ENCODE peak calls at places on chromosomes 1 and 21, in six cellular contexts. One of them, this sample, is unnamed.

GRCh38 chr1:22297999-22298398 is 153.7 kb upstream of the ZBTB40 start:
- DNase-seq in mucosa of descending colon: no peak
- DNase-seq in H1: no peak
- DNase-seq in fibroblast of the aortic adventitia: no peak
- DNase-seq in adrenal gland: no peak
- DNase-seq in stomach: no peak
- DNase-seq in this sample: no peak

GRCh38 chr1:102435483-102435882 is 438.8 kb upstream of the OLFM3 start:
- DNase-seq in mucosa of descending colon: no peak
- DNase-seq in H1: no peak
- DNase-seq in fibroblast of the aortic adventitia: no peak
- DNase-seq in adrenal gland: no peak
- DNase-seq in stomach: no peak
- DNase-seq in this sample: no peak

GRCh38 chr1:182146286-182146685 is 84.8 kb upstream of the ZNF648 start:
- DNase-seq in mucosa of descending colon: peak
- DNase-seq in H1: no peak
- DNase-seq in fibroblast of the aortic adventitia: no peak
- DNase-seq in adrenal gland: no peak
- DNase-seq in stomach: peak
- DNase-seq in this sample: no peak

GRCh38 chr1:28926629-28927441 is 12.5 kb downstream of the EPB41 start:
- DNase-seq in mucosa of descending colon: no peak
- DNase-seq in H1: no peak
- DNase-seq in fibroblast of the aortic adventitia: peak
- DNase-seq in adrenal gland: no peak
- DNase-seq in stomach: no peak
- DNase-seq in this sample: no peak

GRCh38 chr21:42263591-42264131 is 44.7 kb downstream of the ABCG1 start:
- DNase-seq in mucosa of descending colon: peak
- DNase-seq in H1: no peak
- DNase-seq in fibroblast of the aortic adventitia: peak
- DNase-seq in adrenal gland: peak
- DNase-seq in stomach: no peak
- DNase-seq in this sample: no peak

GRCh38 chr1:53327183-53327941 is 508 bp downstream of the LRP8 start:
- DNase-seq in mucosa of descending colon: peak
- DNase-seq in H1: no peak
- DNase-seq in fibroblast of the aortic adventitia: peak
- DNase-seq in adrenal gland: peak
- DNase-seq in stomach: no peak
- DNase-seq in this sample: no peak

GRCh38 chr1:154990276-154990675 is 3.1 kb upstream of the LENEP start:
- DNase-seq in mucosa of descending colon: peak
- DNase-seq in H1: no peak
- DNase-seq in fibroblast of the aortic adventitia: no peak
- DNase-seq in adrenal gland: no peak
- DNase-seq in stomach: no peak
- DNase-seq in this sample: no peak

GRCh38 chr1:203306970-203307541 is 1.7 kb downstream of the BTG2 start:
- DNase-seq in mucosa of descending colon: peak
- DNase-seq in H1: no peak
- DNase-seq in fibroblast of the aortic adventitia: peak
- DNase-seq in adrenal gland: no peak
- DNase-seq in stomach: peak
- DNase-seq in this sample: no peak

GRCh38 chr1:95953668-95954067 is 719.7 kb downstream of the RWDD3 start:
- DNase-seq in mucosa of descending colon: no peak
- DNase-seq in H1: no peak
- DNase-seq in fibroblast of the aortic adventitia: no peak
- DNase-seq in adrenal gland: no peak
- DNase-seq in stomach: no peak
- DNase-seq in this sample: no peak

GRCh38 chr1:95951291-95951690 is 717.3 kb downstream of the RWDD3 start:
- DNase-seq in mucosa of descending colon: no peak
- DNase-seq in H1: no peak
- DNase-seq in fibroblast of the aortic adventitia: no peak
- DNase-seq in adrenal gland: no peak
- DNase-seq in stomach: no peak
- DNase-seq in this sample: no peak

GRCh38 chr1:95956215-95956614 is 722.2 kb downstream of the RWDD3 start:
- DNase-seq in mucosa of descending colon: no peak
- DNase-seq in H1: no peak
- DNase-seq in fibroblast of the aortic adventitia: no peak
- DNase-seq in adrenal gland: no peak
- DNase-seq in stomach: no peak
- DNase-seq in this sample: no peak

GRCh38 chr1:95957748-95958147 is 723.7 kb downstream of the RWDD3 start:
- DNase-seq in mucosa of descending colon: no peak
- DNase-seq in H1: no peak
- DNase-seq in fibroblast of the aortic adventitia: peak
- DNase-seq in adrenal gland: no peak
- DNase-seq in stomach: no peak
- DNase-seq in this sample: no peak

GRCh38 chr1:95953005-95953404 is 719.0 kb downstream of the RWDD3 start:
- DNase-seq in mucosa of descending colon: no peak
- DNase-seq in H1: peak
- DNase-seq in fibroblast of the aortic adventitia: peak
- DNase-seq in adrenal gland: no peak
- DNase-seq in stomach: no peak
- DNase-seq in this sample: no peak
- TF ChIP-seq CTCF in mucosa of descending colon: no peak
- TF ChIP-seq CTCF in H1: no peak
- TF ChIP-seq CTCF in fibroblast of the aortic adventitia: peak
- TF ChIP-seq CTCF in adrenal gland: no peak
- TF ChIP-seq CTCF in stomach: no peak
- TF ChIP-seq CTCF in this sample: no peak

GRCh38 chr1:204511366-204511765 is 4.8 kb upstream of the MDM4 start:
- DNase-seq in mucosa of descending colon: no peak
- DNase-seq in H1: no peak
- DNase-seq in fibroblast of the aortic adventitia: no peak
- DNase-seq in adrenal gland: no peak
- DNase-seq in stomach: no peak
- DNase-seq in this sample: no peak

GRCh38 chr1:204514841-204515240 is 1.4 kb upstream of the MDM4 start:
- DNase-seq in mucosa of descending colon: no peak
- DNase-seq in H1: no peak
- DNase-seq in fibroblast of the aortic adventitia: no peak
- DNase-seq in adrenal gland: no peak
- DNase-seq in stomach: no peak
- DNase-seq in this sample: no peak

GRCh38 chr1:204516180-204516879 is at the start of gene MDM4:
- DNase-seq in mucosa of descending colon: peak
- DNase-seq in H1: peak
- DNase-seq in fibroblast of the aortic adventitia: peak
- DNase-seq in adrenal gland: peak
- DNase-seq in stomach: peak
- DNase-seq in this sample: peak

GRCh38 chr1:204509186-204509635 is 7.0 kb upstream of the MDM4 start:
- DNase-seq in mucosa of descending colon: no peak
- DNase-seq in H1: no peak
- DNase-seq in fibroblast of the aortic adventitia: no peak
- DNase-seq in adrenal gland: no peak
- DNase-seq in stomach: no peak
- DNase-seq in this sample: no peak

DNA sequence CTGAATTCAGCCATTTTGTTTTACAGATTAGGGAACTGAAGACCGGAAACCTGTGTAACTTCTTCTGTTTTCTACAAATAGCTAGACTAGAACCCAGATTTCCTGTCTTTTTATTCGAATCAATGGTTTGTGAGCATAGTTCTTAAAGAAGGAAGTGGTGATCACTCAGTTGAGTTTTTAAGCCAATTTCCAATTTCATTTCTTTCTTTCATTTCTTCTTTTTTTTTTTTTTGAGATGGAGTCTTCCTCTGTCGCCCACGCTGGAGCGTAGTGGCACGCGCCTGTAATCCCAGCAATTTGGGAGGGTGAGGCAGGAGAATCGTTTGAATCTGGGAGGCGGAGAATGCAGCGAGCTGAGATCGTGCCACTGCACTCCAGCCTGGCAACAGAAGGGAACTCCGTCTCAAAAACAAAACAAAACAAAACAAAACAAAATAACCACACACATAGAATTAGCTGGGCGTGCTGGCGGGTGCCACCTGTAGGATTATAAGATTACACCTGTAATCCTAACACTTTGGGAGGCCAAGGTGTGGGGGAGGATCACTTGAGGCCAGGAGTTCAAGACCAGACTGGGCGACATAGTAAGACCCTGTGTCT is 3.0 kb upstream of the MDM4 start:
- DNase-seq in mucosa of descending colon: no peak
- DNase-seq in H1: no peak
- DNase-seq in fibroblast of the aortic adventitia: no peak
- DNase-seq in adrenal gland: peak
- DNase-seq in stomach: no peak
- DNase-seq in this sample: no peak
- H3K4me3 ChIP-seq in mucosa of descending colon: no peak
- H3K4me3 ChIP-seq in H1: no peak
- H3K4me3 ChIP-seq in fibroblast of the aortic adventitia: no peak
- H3K4me3 ChIP-seq in adrenal gland: no peak
- H3K4me3 ChIP-seq in stomach: no peak
- H3K4me3 ChIP-seq in this sample: no peak

DNA sequence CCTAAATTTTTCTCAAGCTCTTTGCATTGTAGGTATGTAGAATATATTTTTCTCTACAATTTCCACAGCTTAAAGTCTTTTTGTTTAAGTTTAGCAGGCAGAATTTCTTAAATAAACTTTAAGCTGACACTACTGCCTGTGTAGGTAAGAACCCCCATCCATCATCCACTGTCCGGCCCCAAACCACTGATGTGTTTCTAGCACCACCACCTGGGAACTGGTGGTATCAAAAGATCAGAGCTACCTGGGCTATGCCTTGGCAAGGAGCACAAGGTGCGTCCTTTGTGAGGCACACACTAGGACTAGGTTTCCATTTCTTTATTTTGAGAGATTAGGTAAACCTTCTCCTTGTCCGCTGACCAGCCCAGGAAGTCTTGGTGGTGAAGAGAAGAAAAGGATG is 10.5 kb upstream of the LELP1 start:
- DNase-seq in mucosa of descending colon: no peak
- DNase-seq in H1: no peak
- DNase-seq in fibroblast of the aortic adventitia: no peak
- DNase-seq in adrenal gland: no peak
- DNase-seq in stomach: peak
- DNase-seq in this sample: no peak
- TF ChIP-seq CTCF in mucosa of descending colon: no peak
- TF ChIP-seq CTCF in H1: peak
- TF ChIP-seq CTCF in fibroblast of the aortic adventitia: peak
- TF ChIP-seq CTCF in adrenal gland: no peak
- TF ChIP-seq CTCF in stomach: peak
- TF ChIP-seq CTCF in this sample: peak

GRCh38 chr21:9767592-9768375 is 753.6 kb upstream of the TPTE start:
- DNase-seq in mucosa of descending colon: no peak
- DNase-seq in H1: no peak
- DNase-seq in fibroblast of the aortic adventitia: no peak
- DNase-seq in adrenal gland: no peak
- DNase-seq in stomach: no peak
- DNase-seq in this sample: no peak
- H3K4me3 ChIP-seq in mucosa of descending colon: no peak
- H3K4me3 ChIP-seq in H1: no peak
- H3K4me3 ChIP-seq in fibroblast of the aortic adventitia: no peak
- H3K4me3 ChIP-seq in adrenal gland: no peak
- H3K4me3 ChIP-seq in stomach: no peak
- H3K4me3 ChIP-seq in this sample: no peak

DNA sequence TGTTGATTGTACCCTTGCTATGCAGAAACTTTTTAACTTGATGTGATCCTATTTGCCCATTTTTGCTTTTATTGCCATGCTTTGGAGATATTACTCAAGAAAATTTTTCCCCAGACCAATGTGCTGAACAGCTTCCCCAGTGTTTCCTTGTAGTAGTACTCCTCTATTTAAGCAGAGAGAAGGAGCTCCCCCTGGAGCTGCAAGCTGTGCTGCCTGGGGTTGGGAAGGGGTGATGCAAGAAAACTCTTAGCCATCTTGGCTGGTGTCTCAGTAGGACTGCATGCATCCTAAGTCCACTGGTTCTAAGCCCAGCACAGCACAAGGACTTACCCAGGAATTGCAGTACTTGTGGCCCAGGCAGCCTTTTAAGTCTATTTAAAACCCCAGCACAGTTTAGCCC is 121.6 kb downstream of the NTMT2 start:
- DNase-seq in mucosa of descending colon: no peak
- DNase-seq in H1: peak
- DNase-seq in fibroblast of the aortic adventitia: peak
- DNase-seq in adrenal gland: no peak
- DNase-seq in stomach: no peak
- DNase-seq in this sample: no peak
- TF ChIP-seq CTCF in mucosa of descending colon: no peak
- TF ChIP-seq CTCF in H1: peak
- TF ChIP-seq CTCF in fibroblast of the aortic adventitia: peak
- TF ChIP-seq CTCF in adrenal gland: no peak
- TF ChIP-seq CTCF in stomach: no peak
- TF ChIP-seq CTCF in this sample: no peak

GRCh38 chr1:77926561-77927357 is 38.3 kb downstream of the NEXN start:
- DNase-seq in mucosa of descending colon: no peak
- DNase-seq in H1: no peak
- DNase-seq in fibroblast of the aortic adventitia: no peak
- DNase-seq in adrenal gland: no peak
- DNase-seq in stomach: no peak
- DNase-seq in this sample: no peak
- H3K4me3 ChIP-seq in mucosa of descending colon: no peak
- H3K4me3 ChIP-seq in H1: no peak
- H3K4me3 ChIP-seq in fibroblast of the aortic adventitia: no peak
- H3K4me3 ChIP-seq in adrenal gland: no peak
- H3K4me3 ChIP-seq in stomach: no peak
- H3K4me3 ChIP-seq in this sample: no peak

GRCh38 chr1:44019398-44020044 is 11.7 kb downstream of the SLC6A9 start:
- DNase-seq in mucosa of descending colon: no peak
- DNase-seq in H1: no peak
- DNase-seq in fibroblast of the aortic adventitia: no peak
- DNase-seq in adrenal gland: no peak
- DNase-seq in stomach: no peak
- DNase-seq in this sample: no peak
- TF ChIP-seq CTCF in mucosa of descending colon: no peak
- TF ChIP-seq CTCF in H1: no peak
- TF ChIP-seq CTCF in fibroblast of the aortic adventitia: no peak
- TF ChIP-seq CTCF in adrenal gland: no peak
- TF ChIP-seq CTCF in stomach: no peak
- TF ChIP-seq CTCF in this sample: no peak

GRCh38 chr1:30756545-30757195 is 904 bp downstream of the LAPTM5 start:
- DNase-seq in mucosa of descending colon: peak
- DNase-seq in H1: no peak
- DNase-seq in fibroblast of the aortic adventitia: peak
- DNase-seq in adrenal gland: peak
- DNase-seq in stomach: peak
- DNase-seq in this sample: peak
- H3K4me3 ChIP-seq in mucosa of descending colon: no peak
- H3K4me3 ChIP-seq in H1: no peak
- H3K4me3 ChIP-seq in fibroblast of the aortic adventitia: no peak
- H3K4me3 ChIP-seq in adrenal gland: no peak
- H3K4me3 ChIP-seq in stomach: peak
- H3K4me3 ChIP-seq in this sample: no peak

GRCh38 chr1:2406451-2407041 is 5.8 kb downstream of the PEX10 start:
- DNase-seq in mucosa of descending colon: no peak
- DNase-seq in H1: no peak
- DNase-seq in fibroblast of the aortic adventitia: no peak
- DNase-seq in adrenal gland: no peak
- DNase-seq in stomach: no peak
- DNase-seq in this sample: no peak
- TF ChIP-seq CTCF in mucosa of descending colon: no peak
- TF ChIP-seq CTCF in H1: no peak
- TF ChIP-seq CTCF in fibroblast of the aortic adventitia: no peak
- TF ChIP-seq CTCF in adrenal gland: no peak
- TF ChIP-seq CTCF in stomach: no peak
- TF ChIP-seq CTCF in this sample: no peak

This sample was measured in astrocyte of the cerebellum.